ENCODE peak calls at places on chromosomes 7 and 10, in nine cellular contexts. N, J, H, D, O, R, V, T and Z are unnamed samples.

GRCh38 chr7:139943391-139943790 is 114.3 kb downstream of the TBXAS1 start:
- DNase-seq in N (peak), J (no peak), H (no peak), D (no peak), O (no peak), R (peak), V (no peak), T (no peak), Z (no peak)

GRCh38 chr7:43781726-43782607 is 23.5 kb downstream of the BLVRA start:
- DNase-seq in N (peak), J (no peak), H (no peak), D (no peak), O (no peak), R (no peak), V (peak), T (no peak), Z (no peak)

GRCh38 chr10:15460661-15461060 is 89.6 kb upstream of the FAM171A1 start:
- DNase-seq in N (no peak), J (no peak), H (no peak), D (no peak), O (no peak), R (no peak), V (no peak), T (no peak), Z (no peak)

GRCh38 chr10:133134411-133135115 is 25.5 kb upstream of the KNDC1 start:
- DNase-seq in N (no peak), J (peak), H (no peak), D (no peak), O (no peak), R (no peak), V (no peak), T (no peak), Z (no peak)

GRCh38 chr10:23383637-23384036 is 39.0 kb upstream of the C10orf67 start:
- DNase-seq in N (no peak), J (no peak), H (no peak), D (no peak), O (no peak), R (no peak), V (no peak), T (no peak), Z (no peak)

GRCh38 chr7:57775396-57776088 is 325.6 kb downstream of the ZNF716 start:
- DNase-seq in N (no peak), J (no peak), H (no peak), D (no peak), O (no peak), R (no peak), V (no peak), T (no peak), Z (no peak)

GRCh38 chr10:132636358-132636757 is 98.8 kb downstream of the INPP5A start:
- DNase-seq in N (no peak), J (peak), H (peak), D (no peak), O (no peak), R (no peak), V (no peak), T (no peak), Z (peak)

GRCh38 chr7:45679516-45679915 is 105.3 kb downstream of the ADCY1 start:
- DNase-seq in N (no peak), J (no peak), H (peak), D (no peak), O (no peak), R (no peak), V (no peak), T (no peak), Z (peak)

GRCh38 chr10:118128675-118129074 is 81.9 kb upstream of the RAB11FIP2 start:
- DNase-seq in N (no peak), J (no peak), H (no peak), D (no peak), O (no peak), R (peak), V (no peak), T (no peak), Z (no peak)

GRCh38 chr10:64762861-64763260 is 1241.7 kb downstream of the REEP3 start:
- DNase-seq in N (no peak), J (no peak), H (no peak), D (no peak), O (no peak), R (no peak), V (no peak), T (no peak), Z (no peak)

GRCh38 chr7:27046854-27047549 is 48.8 kb downstream of the HOXA1 start:
- DNase-seq in N (no peak), J (no peak), H (no peak), D (no peak), O (peak), R (no peak), V (peak), T (no peak), Z (no peak)

GRCh38 chr7:141344153-141344935 is 206.9 kb upstream of the AGK start:
- DNase-seq in N (no peak), J (no peak), H (no peak), D (no peak), O (no peak), R (no peak), V (no peak), T (no peak), Z (no peak)

GRCh38 chr10:21169271-21169670 is 272.2 kb upstream of the NEBL start:
- DNase-seq in N (no peak), J (no peak), H (no peak), D (no peak), O (peak), R (no peak), V (no peak), T (no peak), Z (no peak)

GRCh38 chr10:71241114-71241898 is 28.9 kb downstream of the UNC5B start:
- DNase-seq in N (peak), J (no peak), H (no peak), D (peak), O (no peak), R (no peak), V (peak), T (no peak), Z (no peak)

GRCh38 chr7:77550586-77550985 is 13.5 kb downstream of the PTPN12 start:
- DNase-seq in N (no peak), J (no peak), H (no peak), D (no peak), O (no peak), R (no peak), V (peak), T (no peak), Z (no peak)

GRCh38 chr10:79375321-79376077 is 28.2 kb downstream of the PPIF start:
- DNase-seq in N (no peak), J (no peak), H (no peak), D (peak), O (peak), R (no peak), V (peak), T (no peak), Z (peak)

GRCh38 chr10:127424594-127425264 is 124.4 kb upstream of the NPS start:
- DNase-seq in N (peak), J (no peak), H (no peak), D (no peak), O (no peak), R (no peak), V (peak), T (no peak), Z (no peak)

GRCh38 chr7:8357536-8357935 is 75.9 kb upstream of the NXPH1 start:
- DNase-seq in N (no peak), J (no peak), H (no peak), D (no peak), O (no peak), R (no peak), V (no peak), T (no peak), Z (no peak)

GRCh38 chr10:132518572-132519381 is 18.8 kb upstream of the INPP5A start:
- DNase-seq in N (peak), J (peak), H (peak), D (peak), O (peak), R (peak), V (no peak), T (no peak), Z (no peak)

GRCh38 chr10:51815723-51816122 is 116.3 kb upstream of the CSTF2T start:
- DNase-seq in N (no peak), J (no peak), H (no peak), D (no peak), O (no peak), R (peak), V (no peak), T (no peak), Z (no peak)

GRCh38 chr10:133098426-133099124 is 10.9 kb downstream of the ADGRA1 start:
- DNase-seq in N (no peak), J (no peak), H (no peak), D (no peak), O (no peak), R (no peak), V (no peak), T (no peak), Z (no peak)

GRCh38 chr10:29482591-29483421 is 152.0 kb downstream of the SVIL start:
- DNase-seq in N (no peak), J (no peak), H (no peak), D (peak), O (no peak), R (peak), V (peak), T (peak), Z (no peak)

GRCh38 chr10:31694929-31695837 is 233.4 kb downstream of the ARHGAP12 start:
- DNase-seq in N (no peak), J (no peak), H (no peak), D (no peak), O (no peak), R (no peak), V (no peak), T (no peak), Z (no peak)

GRCh38 chr10:16314259-16314658 is 122.6 kb upstream of the PTER start:
- DNase-seq in N (no peak), J (no peak), H (no peak), D (no peak), O (no peak), R (peak), V (no peak), T (peak), Z (no peak)

GRCh38 chr10:32951111-32951510 is 6.9 kb downstream of the ITGB1 start:
- DNase-seq in N (no peak), J (no peak), H (no peak), D (no peak), O (no peak), R (no peak), V (no peak), T (no peak), Z (no peak)

GRCh38 chr10:47361293-47361692 is 13.1 kb downstream of the RBP3 start:
- DNase-seq in N (peak), J (peak), H (no peak), D (peak), O (peak), R (peak), V (no peak), T (peak), Z (no peak)

GRCh38 chr7:116598846-116599245 is 73.2 kb upstream of the MET start:
- DNase-seq in N (no peak), J (no peak), H (no peak), D (no peak), O (no peak), R (no peak), V (no peak), T (no peak), Z (no peak)

GRCh38 chr10:73887038-73888015 is 13.0 kb upstream of the CAMK2G start:
- DNase-seq in N (peak), J (peak), H (peak), D (peak), O (peak), R (no peak), V (peak), T (no peak), Z (no peak)

GRCh38 chr7:28069788-28070187 is 110.8 kb downstream of the JAZF1 start:
- DNase-seq in N (peak), J (no peak), H (peak), D (peak), O (no peak), R (no peak), V (peak), T (no peak), Z (no peak)

GRCh38 chr7:112556633-112557032 is 75.8 kb downstream of the LSMEM1 start:
- DNase-seq in N (no peak), J (no peak), H (no peak), D (no peak), O (peak), R (no peak), V (no peak), T (peak), Z (no peak)

GRCh38 chr10:110392121-110392859 is 87.6 kb upstream of the SMNDC1 start:
- DNase-seq in N (no peak), J (no peak), H (no peak), D (no peak), O (peak), R (no peak), V (no peak), T (no peak), Z (no peak)

GRCh38 chr7:78746261-78746660 is 707.2 kb downstream of the MAGI2 start:
- DNase-seq in N (no peak), J (no peak), H (no peak), D (no peak), O (no peak), R (no peak), V (no peak), T (no peak), Z (no peak)

GRCh38 chr10:78578929-78579328 is 489.8 kb upstream of the ZMIZ1 start:
- DNase-seq in N (peak), J (no peak), H (peak), D (no peak), O (peak), R (no peak), V (peak), T (no peak), Z (no peak)

GRCh38 chr7:47180268-47180826 is 401.6 kb downstream of the TNS3 start:
- DNase-seq in N (peak), J (no peak), H (no peak), D (peak), O (peak), R (peak), V (peak), T (peak), Z (no peak)

GRCh38 chr7:19491371-19491770 is 217.5 kb downstream of the POLR1F start:
- DNase-seq in N (no peak), J (no peak), H (no peak), D (no peak), O (no peak), R (no peak), V (no peak), T (no peak), Z (no peak)

GRCh38 chr10:8403711-8404371 is 349.4 kb downstream of the GATA3 start:
- DNase-seq in N (no peak), J (no peak), H (no peak), D (no peak), O (no peak), R (peak), V (no peak), T (no peak), Z (no peak)
- TF ChIP-seq CTCF in N (no peak), J (no peak), H (no peak), D (no peak), O (peak), R (peak), V (no peak), T (peak), Z (no peak)

GRCh38 chr7:137904826-137905225 is 58.1 kb upstream of the DGKI start:
- DNase-seq in N (no peak), J (no peak), H (no peak), D (no peak), O (no peak), R (no peak), V (peak), T (peak), Z (no peak)

GRCh38 chr7:137900137-137900536 is 53.4 kb upstream of the DGKI start:
- DNase-seq in N (no peak), J (no peak), H (no peak), D (no peak), O (no peak), R (no peak), V (no peak), T (no peak), Z (no peak)

GRCh38 chr7:137903382-137904169 is 56.8 kb upstream of the DGKI start:
- DNase-seq in N (peak), J (no peak), H (no peak), D (peak), O (peak), R (peak), V (peak), T (peak), Z (peak)

GRCh38 chr7:137895301-137896201 is 48.8 kb upstream of the DGKI start:
- DNase-seq in N (no peak), J (no peak), H (no peak), D (no peak), O (no peak), R (no peak), V (no peak), T (no peak), Z (no peak)

DNA sequence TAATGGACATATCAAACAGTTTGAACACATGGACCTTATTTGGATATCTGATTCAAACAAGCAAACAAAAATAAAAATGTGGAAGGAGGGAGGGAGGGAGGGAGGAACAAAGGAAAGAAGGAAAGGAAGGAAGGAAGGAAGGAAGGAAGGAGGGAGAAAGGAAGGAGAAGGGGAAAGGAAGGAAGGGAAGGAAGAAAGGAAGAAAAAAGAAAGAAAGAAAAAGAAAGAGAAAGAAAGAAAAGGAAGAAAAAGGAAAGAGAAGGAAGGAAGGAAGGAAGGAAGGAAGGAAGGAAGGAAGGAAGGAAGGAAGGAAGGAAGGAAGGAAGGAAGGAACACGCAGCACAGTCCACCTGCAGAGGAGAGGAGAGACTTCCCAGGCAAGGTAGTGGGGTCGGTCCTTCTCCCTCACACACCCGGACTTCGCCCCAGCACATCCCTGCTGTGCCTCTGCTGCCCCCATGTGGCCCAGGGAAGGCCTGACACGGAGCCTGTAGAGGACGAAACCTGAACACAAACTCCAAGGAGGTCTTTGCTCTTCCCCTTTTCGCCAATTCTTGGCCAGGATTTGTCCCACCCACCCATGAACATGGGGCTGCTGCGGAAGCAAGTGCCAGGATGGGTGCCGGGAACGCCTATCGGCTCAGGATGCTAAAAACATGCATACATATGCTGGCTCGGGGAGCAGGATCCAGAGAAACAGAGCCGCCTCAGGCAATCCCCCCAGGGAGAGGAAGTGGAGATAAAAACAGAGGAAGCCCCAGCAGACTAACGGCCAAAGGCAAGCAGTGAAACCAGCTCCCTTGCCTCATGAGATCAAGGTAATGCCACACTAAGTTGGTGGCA is 52.3 kb upstream of the DGKI start:
- DNase-seq in N (peak), J (peak), H (peak), D (peak), O (peak), R (peak), V (no peak), T (peak), Z (peak)
- H3K4me3 ChIP-seq in N (no peak), J (no peak), H (no peak), D (no peak), O (no peak), R (no peak), V (no peak), T (peak), Z (peak)

DNA sequence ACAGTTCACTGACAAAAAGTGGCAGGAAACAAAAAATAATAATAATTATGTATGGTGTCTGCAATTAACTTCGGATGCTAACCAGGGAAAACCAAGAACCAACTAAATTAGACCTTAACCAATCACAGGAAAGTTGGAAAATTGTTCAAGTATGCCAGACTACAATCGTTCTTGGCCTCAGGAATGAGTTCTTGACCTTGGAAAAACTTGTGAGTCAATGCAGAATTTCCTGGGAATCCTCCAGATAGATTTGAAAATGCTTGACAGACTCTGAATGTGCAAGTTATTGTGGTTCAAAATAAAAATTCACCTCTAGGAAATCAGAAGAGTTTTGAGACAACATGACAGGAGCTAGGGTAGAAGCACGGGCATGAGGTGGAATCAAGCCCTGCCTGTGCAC is 171.5 kb downstream of the C7orf25 start:
- DNase-seq in N (no peak), J (no peak), H (no peak), D (no peak), O (no peak), R (no peak), V (no peak), T (no peak), Z (no peak)
- H3K27ac ChIP-seq in N (no peak), J (no peak), H (no peak), D (no peak), O (no peak), R (no peak), V (no peak), T (no peak), Z (no peak)

DNA sequence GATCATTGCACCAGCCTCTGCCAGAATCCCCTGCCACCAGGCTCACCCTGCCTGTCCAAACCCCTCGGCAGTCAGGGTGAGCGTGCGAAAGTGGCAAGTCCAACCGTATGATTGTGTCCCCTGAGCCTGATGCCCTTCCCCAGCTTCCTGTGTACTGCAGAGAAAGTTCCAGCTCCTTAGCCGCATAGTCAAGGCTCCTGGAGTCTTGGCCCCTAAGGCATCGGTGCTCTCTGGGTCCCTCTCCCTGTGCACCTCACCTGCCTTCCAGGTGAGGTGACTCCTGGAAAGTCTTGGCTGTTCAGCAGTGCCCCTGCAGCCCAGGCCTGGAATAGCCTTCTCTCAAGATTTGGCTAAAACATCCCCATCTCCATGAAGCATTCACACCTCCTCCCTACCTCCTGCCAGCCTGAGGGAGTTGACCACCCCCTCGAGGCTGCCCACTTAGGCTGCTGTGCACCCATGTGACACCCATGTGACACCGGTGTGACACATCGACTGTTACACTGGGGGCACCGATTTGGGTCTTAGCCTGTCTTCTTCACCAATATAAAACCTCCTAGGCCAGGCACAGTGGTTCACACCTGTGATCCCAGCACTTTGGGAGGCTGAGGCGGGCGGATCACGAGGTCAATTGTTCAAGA is 56.2 kb upstream of the ELN start:
- DNase-seq in N (no peak), J (no peak), H (peak), D (peak), O (peak), R (no peak), V (no peak), T (no peak), Z (no peak)
- TF ChIP-seq CTCF in N (peak), J (no peak), H (no peak), D (no peak), O (peak), R (peak), V (no peak), T (peak), Z (no peak)

GRCh38 chr10:104256335-104257080 is 1.8 kb downstream of the GSTO1 start:
- DNase-seq in N (no peak), J (no peak), H (no peak), D (no peak), O (peak), R (no peak), V (no peak), T (no peak), Z (no peak)
- H3K4me3 ChIP-seq in N (no peak), J (peak), H (peak), D (no peak), O (peak), R (no peak), V (peak), T (peak), Z (peak)